ENCODE peak calls at places on chromosome 7, in seven cellular contexts. One of them, this sample, is unnamed.
A peak's percentile ranks its signal among the peaks of the same experiment; 100 is the strongest.

GRCh38 chr7:37758467-37758866 is 74.9 kb downstream of the GPR141 start:
- DNase-seq in HCT116: no peak
- DNase-seq in K562: no peak
- DNase-seq in transverse colon: no peak
- DNase-seq in spleen: no peak
- DNase-seq in GM12878: no peak
- DNase-seq in HepG2: no peak
- DNase-seq in this sample: no peak

GRCh38 chr7:43700059-43700501 is 29.2 kb downstream of the COA1 start:
- DNase-seq in HCT116: peak; percentile 31
- DNase-seq in K562: peak; percentile 28
- DNase-seq in transverse colon: no peak
- DNase-seq in spleen: no peak
- DNase-seq in GM12878: no peak
- DNase-seq in HepG2: peak; percentile 46
- DNase-seq in this sample: no peak

GRCh38 chr7:55366461-55367138 is 1.5 kb downstream of the LANCL2 start:
- DNase-seq in HCT116: no peak
- DNase-seq in K562: peak; percentile 24
- DNase-seq in transverse colon: no peak
- DNase-seq in spleen: no peak
- DNase-seq in GM12878: peak; percentile 17
- DNase-seq in HepG2: peak; percentile 25
- DNase-seq in this sample: no peak

GRCh38 chr7:100369105-100369504 is 4.2 kb upstream of the PILRA start:
- DNase-seq in HCT116: no peak
- DNase-seq in K562: no peak
- DNase-seq in transverse colon: peak; percentile 75
- DNase-seq in spleen: peak; percentile 95
- DNase-seq in GM12878: peak; percentile 90
- DNase-seq in HepG2: no peak
- DNase-seq in this sample: peak; percentile 90

GRCh38 chr7:46654546-46655443 is 733.7 kb upstream of the IGFBP3 start:
- DNase-seq in HCT116: no peak
- DNase-seq in K562: no peak
- DNase-seq in transverse colon: no peak
- DNase-seq in spleen: no peak
- DNase-seq in GM12878: no peak
- DNase-seq in HepG2: no peak
- DNase-seq in this sample: no peak

GRCh38 chr7:137695942-137696341 is 150.8 kb downstream of the DGKI start:
- DNase-seq in HCT116: no peak
- DNase-seq in K562: no peak
- DNase-seq in transverse colon: no peak
- DNase-seq in spleen: no peak
- DNase-seq in GM12878: no peak
- DNase-seq in HepG2: peak; percentile 93
- DNase-seq in this sample: no peak

GRCh38 chr7:145036592-145037386 is 200.9 kb upstream of the TPK1 start:
- DNase-seq in HCT116: peak; percentile 44
- DNase-seq in K562: peak; percentile 41
- DNase-seq in transverse colon: no peak
- DNase-seq in spleen: no peak
- DNase-seq in GM12878: peak; percentile 12
- DNase-seq in HepG2: peak; percentile 28
- DNase-seq in this sample: no peak

GRCh38 chr7:108406474-108406873 is 49.8 kb downstream of the NRCAM start:
- DNase-seq in HCT116: no peak
- DNase-seq in K562: no peak
- DNase-seq in transverse colon: no peak
- DNase-seq in spleen: no peak
- DNase-seq in GM12878: no peak
- DNase-seq in HepG2: no peak
- DNase-seq in this sample: no peak

GRCh38 chr7:158534598-158534997 is 53.0 kb downstream of the PTPRN2 start:
- DNase-seq in HCT116: no peak
- DNase-seq in K562: no peak
- DNase-seq in transverse colon: no peak
- DNase-seq in spleen: no peak
- DNase-seq in GM12878: no peak
- DNase-seq in HepG2: no peak
- DNase-seq in this sample: no peak
- H3K9me3 ChIP-seq in HCT116: no peaks in the 10 kb centered on the region
- H3K9me3 ChIP-seq in K562: no peaks in the 10 kb centered on the region
- H3K9me3 ChIP-seq in transverse colon: no peaks in the 10 kb centered on the region
- H3K9me3 ChIP-seq in spleen: no peaks in the 10 kb centered on the region
- H3K9me3 ChIP-seq in GM12878: no peaks in the 10 kb centered on the region
- H3K9me3 ChIP-seq in HepG2: no peaks in the 10 kb centered on the region
- H3K9me3 ChIP-seq in this sample: no peaks in the 10 kb centered on the region

GRCh38 chr7:120564145-120564544 is 291.2 kb downstream of the KCND2 start:
- DNase-seq in HCT116: no peak
- DNase-seq in K562: no peak
- DNase-seq in transverse colon: no peak
- DNase-seq in spleen: no peak
- DNase-seq in GM12878: no peak
- DNase-seq in HepG2: no peak
- DNase-seq in this sample: no peak
- TF ChIP-seq POLR2AphosphoS5 in HCT116: no peak
- TF ChIP-seq POLR2AphosphoS5 in K562: no peak
- TF ChIP-seq POLR2AphosphoS5 in transverse colon: no peak
- TF ChIP-seq POLR2AphosphoS5 in spleen: no peak
- TF ChIP-seq POLR2AphosphoS5 in GM12878: no peak
- TF ChIP-seq POLR2AphosphoS5 in HepG2: no peak
- TF ChIP-seq POLR2AphosphoS5 in this sample: no peak

DNA sequence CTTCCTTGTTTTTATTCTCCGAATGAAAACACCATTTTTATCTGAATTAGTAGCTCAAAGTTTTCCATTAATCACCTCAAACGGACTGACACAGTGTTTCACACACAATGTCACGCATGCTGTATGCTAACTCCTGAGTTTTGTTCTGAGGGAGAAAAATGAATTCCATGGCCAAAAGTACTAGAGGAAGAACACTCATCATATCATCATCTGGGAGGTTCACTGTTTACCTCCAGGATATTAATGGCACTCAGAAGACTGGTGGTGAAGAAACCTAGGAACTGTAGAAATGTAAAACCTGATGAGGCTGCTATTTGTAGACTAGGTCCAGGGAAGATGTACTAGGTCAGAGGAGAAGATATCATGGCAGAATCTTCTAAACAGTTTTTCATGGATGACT is 395.6 kb upstream of the ETV1 start:
- DNase-seq in HCT116: no peak
- DNase-seq in K562: no peak
- DNase-seq in transverse colon: no peak
- DNase-seq in spleen: no peak
- DNase-seq in GM12878: no peak
- DNase-seq in HepG2: no peak
- DNase-seq in this sample: no peak
- H3K9me3 ChIP-seq in HCT116: no peaks in the 10 kb centered on the region
- H3K9me3 ChIP-seq in K562: peaks cover 2% of the 10 kb centered on the region
- H3K9me3 ChIP-seq in transverse colon: no peaks in the 10 kb centered on the region
- H3K9me3 ChIP-seq in spleen: no peaks in the 10 kb centered on the region
- H3K9me3 ChIP-seq in GM12878: no peaks in the 10 kb centered on the region
- H3K9me3 ChIP-seq in HepG2: peaks cover 87% of the 10 kb centered on the region
- H3K9me3 ChIP-seq in this sample: no peaks in the 10 kb centered on the region

GRCh38 chr7:128831178-128831993 is 1.2 kb downstream of the FLNC start:
- DNase-seq in HCT116: no peak
- DNase-seq in K562: peak; percentile 93
- DNase-seq in transverse colon: peak; percentile 46
- DNase-seq in spleen: peak; percentile 74
- DNase-seq in GM12878: no peak
- DNase-seq in HepG2: no peak
- DNase-seq in this sample: peak; percentile 83
- TF ChIP-seq POLR2AphosphoS5 in HCT116: no peak
- TF ChIP-seq POLR2AphosphoS5 in K562: peak; percentile 87
- TF ChIP-seq POLR2AphosphoS5 in transverse colon: peak; percentile 55
- TF ChIP-seq POLR2AphosphoS5 in spleen: no peak
- TF ChIP-seq POLR2AphosphoS5 in GM12878: no peak
- TF ChIP-seq POLR2AphosphoS5 in HepG2: no peak
- TF ChIP-seq POLR2AphosphoS5 in this sample: no peak

GRCh38 chr7:157663061-157663863 is 326.5 kb downstream of the DNAJB6 start:
- DNase-seq in HCT116: no peak
- DNase-seq in K562: no peak
- DNase-seq in transverse colon: no peak
- DNase-seq in spleen: peak; percentile 64
- DNase-seq in GM12878: no peak
- DNase-seq in HepG2: no peak
- DNase-seq in this sample: no peak

GRCh38 chr7:157661611-157661975 is 324.8 kb downstream of the DNAJB6 start:
- DNase-seq in HCT116: no peak
- DNase-seq in K562: no peak
- DNase-seq in transverse colon: no peak
- DNase-seq in spleen: peak; percentile 64
- DNase-seq in GM12878: no peak
- DNase-seq in HepG2: no peak
- DNase-seq in this sample: no peak

GRCh38 chr7:157664866-157665633 is 328.2 kb downstream of the DNAJB6 start:
- DNase-seq in HCT116: peak; percentile 63
- DNase-seq in K562: no peak
- DNase-seq in transverse colon: no peak
- DNase-seq in spleen: peak; percentile 64
- DNase-seq in GM12878: no peak
- DNase-seq in HepG2: no peak
- DNase-seq in this sample: no peak

GRCh38 chr7:157662110-157662791 is 325.4 kb downstream of the DNAJB6 start:
- DNase-seq in HCT116: no peak
- DNase-seq in K562: no peak
- DNase-seq in transverse colon: no peak
- DNase-seq in spleen: peak; percentile 74
- DNase-seq in GM12878: no peak
- DNase-seq in HepG2: no peak
- DNase-seq in this sample: no peak

GRCh38 chr7:157664034-157664433 is 327.2 kb downstream of the DNAJB6 start:
- DNase-seq in HCT116: no peak
- DNase-seq in K562: no peak
- DNase-seq in transverse colon: no peak
- DNase-seq in spleen: peak; percentile 58
- DNase-seq in GM12878: no peak
- DNase-seq in HepG2: no peak
- DNase-seq in this sample: no peak
- H3K9me3 ChIP-seq in HCT116: no peaks in the 10 kb centered on the region
- H3K9me3 ChIP-seq in K562: no peaks in the 10 kb centered on the region
- H3K9me3 ChIP-seq in transverse colon: no peaks in the 10 kb centered on the region
- H3K9me3 ChIP-seq in spleen: no peaks in the 10 kb centered on the region
- H3K9me3 ChIP-seq in GM12878: no peaks in the 10 kb centered on the region
- H3K9me3 ChIP-seq in HepG2: no peaks in the 10 kb centered on the region
- H3K9me3 ChIP-seq in this sample: no peaks in the 10 kb centered on the region